ENCODE peak calls at places on chromosome 18, in nine cellular contexts. R, N, H, C, L, P, V, E and Q are unnamed samples.

GRCh38 chr18:3151379-3152264 is 68.1 kb downstream of the MYOM1 start:
- DNase-seq in R (no peak), N (peak; percentile 72), H (peak; percentile 48), C (no peak), L (peak; percentile 34), P (no peak), V (peak; percentile 60), E (peak; percentile 10), Q (peak; percentile 7)

GRCh38 chr18:76844742-76845477 is 22.6 kb downstream of the ZNF236 start:
- DNase-seq in R (no peak), N (no peak), H (no peak), C (no peak), L (no peak), P (no peak), V (no peak), E (no peak), Q (no peak)

GRCh38 chr18:44729631-44730101 is 49.0 kb downstream of the SETBP1 start:
- DNase-seq in R (no peak), N (no peak), H (no peak), C (no peak), L (peak; percentile 39), P (no peak), V (no peak), E (peak; percentile 66), Q (no peak)

GRCh38 chr18:63410792-63411191 is 11.5 kb downstream of the VPS4B start:
- DNase-seq in R (no peak), N (no peak), H (no peak), C (no peak), L (no peak), P (no peak), V (no peak), E (no peak), Q (peak; percentile 30)

GRCh38 chr18:12773369-12773768 is 70.5 kb downstream of the PSMG2 start:
- DNase-seq in R (no peak), N (no peak), H (no peak), C (no peak), L (no peak), P (no peak), V (no peak), E (no peak), Q (no peak)

GRCh38 chr18:67199993-67200617 is 316.4 kb downstream of the DSEL start:
- DNase-seq in R (no peak), N (peak; percentile 91), H (peak; percentile 52), C (no peak), L (peak; percentile 42), P (peak; percentile 3), V (peak; percentile 26), E (peak; percentile 52), Q (peak; percentile 55)

GRCh38 chr18:49581369-49581768 is 19.5 kb downstream of the LIPG start:
- DNase-seq in R (no peak), N (no peak), H (no peak), C (no peak), L (no peak), P (no peak), V (no peak), E (no peak), Q (no peak)

GRCh38 chr18:69064063-69064462 is 266.2 kb downstream of the CCDC102B start:
- DNase-seq in R (no peak), N (no peak), H (no peak), C (no peak), L (no peak), P (no peak), V (no peak), E (no peak), Q (no peak)

GRCh38 chr18:32257073-32257780 is 67.4 kb downstream of the MEP1B start:
- DNase-seq in R (no peak), N (peak; percentile 29), H (no peak), C (no peak), L (no peak), P (no peak), V (no peak), E (no peak), Q (no peak)

GRCh38 chr18:23619388-23619873 is 33.1 kb upstream of the NPC1 start:
- DNase-seq in R (no peak), N (peak; percentile 78), H (no peak), C (no peak), L (peak; percentile 5), P (no peak), V (no peak), E (no peak), Q (no peak)

GRCh38 chr18:48227206-48227605 is 182.0 kb downstream of the ZBTB7C start:
- DNase-seq in R (no peak), N (peak; percentile 93), H (no peak), C (no peak), L (no peak), P (no peak), V (no peak), E (no peak), Q (no peak)

GRCh38 chr18:77305676-77306075 is 56.0 kb downstream of the GALR1 start:
- DNase-seq in R (no peak), N (no peak), H (no peak), C (no peak), L (no peak), P (no peak), V (no peak), E (no peak), Q (no peak)

GRCh38 chr18:48300463-48300961 is 108.7 kb downstream of the ZBTB7C start:
- DNase-seq in R (no peak), N (peak; percentile 95), H (peak; percentile 38), C (no peak), L (no peak), P (no peak), V (no peak), E (peak; percentile 64), Q (no peak)

GRCh38 chr18:26286008-26286407 is 59.8 kb downstream of the TAF4B start:
- DNase-seq in R (no peak), N (no peak), H (no peak), C (no peak), L (no peak), P (no peak), V (no peak), E (peak; percentile 9), Q (no peak)

GRCh38 chr18:36088256-36088655 is 20.9 kb upstream of the RPRD1A start:
- DNase-seq in R (no peak), N (no peak), H (no peak), C (no peak), L (no peak), P (no peak), V (no peak), E (no peak), Q (no peak)

GRCh38 chr18:35466815-35467623 is 30.7 kb downstream of the INO80C start:
- DNase-seq in R (no peak), N (no peak), H (no peak), C (no peak), L (no peak), P (no peak), V (no peak), E (no peak), Q (no peak)

GRCh38 chr18:9951022-9951859 is 37.4 kb downstream of the VAPA start:
- DNase-seq in R (no peak), N (peak; percentile 83), H (peak; percentile 37), C (no peak), L (peak; percentile 18), P (no peak), V (peak; percentile 20), E (peak; percentile 62), Q (no peak)

GRCh38 chr18:46343940-46344372 is 239.8 kb downstream of the HAUS1 start:
- DNase-seq in R (peak; percentile 37), N (peak; percentile 87), H (no peak), C (peak; percentile 31), L (peak; percentile 68), P (peak; percentile 30), V (peak; percentile 67), E (peak; percentile 87), Q (no peak)

GRCh38 chr18:69490813-69491212 is 90.1 kb downstream of the DOK6 start:
- DNase-seq in R (no peak), N (no peak), H (no peak), C (no peak), L (no peak), P (no peak), V (no peak), E (no peak), Q (no peak)

GRCh38 chr18:2302628-2303516 is 268.4 kb downstream of the METTL4 start:
- DNase-seq in R (no peak), N (no peak), H (no peak), C (no peak), L (no peak), P (no peak), V (no peak), E (no peak), Q (peak; percentile 83)

GRCh38 chr18:80147418-80148315 is 38.6 kb downstream of the ADNP2 start:
- DNase-seq in R (peak; percentile 93), N (peak; percentile 97), H (peak; percentile 95), C (peak; percentile 30), L (peak; percentile 76), P (peak; percentile 56), V (peak; percentile 83), E (no peak), Q (peak; percentile 68)

GRCh38 chr18:9038277-9038871 is 64.1 kb upstream of the NDUFV2 start:
- DNase-seq in R (no peak), N (no peak), H (no peak), C (no peak), L (no peak), P (no peak), V (no peak), E (no peak), Q (no peak)

GRCh38 chr18:73144030-73144429 is 276.2 kb upstream of the NETO1 start:
- DNase-seq in R (no peak), N (no peak), H (no peak), C (no peak), L (no peak), P (no peak), V (no peak), E (no peak), Q (no peak)

GRCh38 chr18:4455113-4455811 is at the start of gene DLGAP1:
- DNase-seq in R (peak; percentile 65), N (peak; percentile 88), H (peak; percentile 40), C (no peak), L (no peak), P (no peak), V (peak; percentile 93), E (no peak), Q (no peak)

GRCh38 chr18:27599202-27599829 is 414.2 kb upstream of the CHST9 start:
- DNase-seq in R (peak; percentile 10), N (peak; percentile 74), H (peak; percentile 58), C (no peak), L (no peak), P (no peak), V (peak; percentile 45), E (peak; percentile 12), Q (no peak)

GRCh38 chr18:63578357-63578958 is 8.7 kb upstream of the SERPINB13 start:
- DNase-seq in R (no peak), N (peak; percentile 82), H (peak; percentile 2), C (no peak), L (no peak), P (no peak), V (peak; percentile 35), E (peak; percentile 32), Q (no peak)

GRCh38 chr18:43484710-43485109 is 207.4 kb upstream of the SYT4 start:
- DNase-seq in R (no peak), N (no peak), H (no peak), C (no peak), L (no peak), P (no peak), V (no peak), E (no peak), Q (no peak)

GRCh38 chr18:43830905-43831304 is 553.6 kb upstream of the SYT4 start:
- DNase-seq in R (no peak), N (peak; percentile 62), H (peak; percentile 65), C (no peak), L (no peak), P (no peak), V (no peak), E (no peak), Q (no peak)

GRCh38 chr18:48777026-48777736 is 173.6 kb downstream of the SMAD7 start:
- DNase-seq in R (peak; percentile 40), N (peak; percentile 83), H (peak; percentile 35), C (peak; percentile 56), L (peak; percentile 69), P (peak; percentile 23), V (peak; percentile 88), E (no peak), Q (no peak)